ENCODE peak calls at places on chromosome 14, in nine cellular contexts. J, K, L, B, H, E, Y, F and D are unnamed samples.

GRCh38 chr14:22926316-22926715 is 2.9 kb downstream of the PRMT5 start:
- DNase-seq in J (no peak), K (no peak), L (no peak), B (no peak), H (no peak), E (peak; percentile 91), Y (no peak), F (no peak), D (no peak)

GRCh38 chr14:67722293-67722692 is 20.6 kb downstream of the RDH12 start:
- DNase-seq in J (no peak), K (no peak), L (no peak), B (peak; percentile 21), H (peak; percentile 83), E (no peak), Y (peak; percentile 76), F (no peak), D (no peak)

GRCh38 chr14:39374846-39375245 is 57.4 kb downstream of the FBXO33 start:
- DNase-seq in J (no peak), K (no peak), L (no peak), B (no peak), H (no peak), E (peak; percentile 28), Y (no peak), F (no peak), D (peak; percentile 66)

GRCh38 chr14:35988972-35989690 is 163.0 kb downstream of the BRMS1L start:
- DNase-seq in J (no peak), K (no peak), L (no peak), B (no peak), H (no peak), E (peak; percentile 65), Y (no peak), F (no peak), D (no peak)

GRCh38 chr14:22646570-22647254 is 2.6 kb upstream of the OR6J1 start:
- DNase-seq in J (no peak), K (no peak), L (no peak), B (no peak), H (no peak), E (peak; percentile 91), Y (no peak), F (no peak), D (peak; percentile 78)

GRCh38 chr14:89393346-89393745 is 23.7 kb downstream of the FOXN3 start:
- DNase-seq in J (no peak), K (no peak), L (no peak), B (no peak), H (no peak), E (no peak), Y (no peak), F (no peak), D (no peak)

GRCh38 chr14:102761206-102761605 is 16.0 kb upstream of the TRAF3 start:
- DNase-seq in J (no peak), K (no peak), L (no peak), B (no peak), H (no peak), E (no peak), Y (no peak), F (no peak), D (no peak)

GRCh38 chr14:38404616-38405015 is 148.7 kb upstream of the CLEC14A start:
- DNase-seq in J (no peak), K (no peak), L (no peak), B (no peak), H (no peak), E (peak; percentile 16), Y (no peak), F (no peak), D (no peak)

GRCh38 chr14:52693004-52693403 is 2.4 kb downstream of the ERO1A start:
- DNase-seq in J (no peak), K (no peak), L (no peak), B (no peak), H (no peak), E (no peak), Y (no peak), F (no peak), D (no peak)

GRCh38 chr14:52693532-52693931 is 1.8 kb downstream of the ERO1A start:
- DNase-seq in J (no peak), K (no peak), L (no peak), B (no peak), H (no peak), E (no peak), Y (no peak), F (no peak), D (no peak)

GRCh38 chr14:52692248-52692962 is 3.0 kb downstream of the ERO1A start:
- DNase-seq in J (no peak), K (peak; percentile 31), L (no peak), B (no peak), H (no peak), E (no peak), Y (peak; percentile 51), F (peak; percentile 19), D (no peak)

GRCh38 chr14:52694761-52695480 is 437 bp downstream of the ERO1A start:
- DNase-seq in J (peak; percentile 58), K (no peak), L (no peak), B (peak; percentile 42), H (peak; percentile 74), E (peak; percentile 72), Y (no peak), F (peak; percentile 10), D (no peak)

GRCh38 chr14:52690983-52691760 is 4.2 kb downstream of the ERO1A start:
- DNase-seq in J (no peak), K (no peak), L (no peak), B (no peak), H (no peak), E (peak; percentile 80), Y (no peak), F (no peak), D (no peak)
- H3K4me3 ChIP-seq in J (no peak overlapping the region), K (no peak overlapping the region), L (no peak overlapping the region), B (no peak overlapping the region), H (no peak overlapping the region), E (peak overlapping the region; percentile 79), Y (no peak overlapping the region), F (no peak overlapping the region), D (no peak overlapping the region)

DNA sequence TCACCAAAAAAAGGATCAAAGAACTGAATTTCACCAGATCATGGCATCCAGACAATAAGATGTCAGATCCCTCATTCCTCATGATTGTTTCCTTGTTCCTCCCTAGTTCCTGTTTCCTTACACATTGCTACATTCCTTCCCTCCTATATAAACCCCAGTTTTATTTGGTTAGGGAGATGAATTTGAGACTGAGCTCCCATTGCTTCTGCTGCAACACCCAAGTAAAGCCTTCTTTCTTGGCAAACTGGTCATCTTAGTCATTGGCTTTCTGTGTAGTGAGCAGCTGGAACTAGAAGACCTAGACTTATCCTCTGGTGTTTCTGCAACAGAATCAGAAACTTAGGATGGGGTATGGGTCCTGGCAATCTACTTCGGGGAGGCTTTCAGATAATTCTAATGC is 217.9 kb downstream of the NOVA1 start:
- DNase-seq in J (no peak), K (no peak), L (no peak), B (no peak), H (no peak), E (no peak), Y (no peak), F (no peak), D (no peak)
- H3K4me3 ChIP-seq in J (no peak overlapping the region), K (no peak overlapping the region), L (no peak overlapping the region), B (no peak overlapping the region), H (no peak overlapping the region), E (no peak overlapping the region), Y (no peak overlapping the region), F (no peak overlapping the region), D (no peak overlapping the region)

DNA sequence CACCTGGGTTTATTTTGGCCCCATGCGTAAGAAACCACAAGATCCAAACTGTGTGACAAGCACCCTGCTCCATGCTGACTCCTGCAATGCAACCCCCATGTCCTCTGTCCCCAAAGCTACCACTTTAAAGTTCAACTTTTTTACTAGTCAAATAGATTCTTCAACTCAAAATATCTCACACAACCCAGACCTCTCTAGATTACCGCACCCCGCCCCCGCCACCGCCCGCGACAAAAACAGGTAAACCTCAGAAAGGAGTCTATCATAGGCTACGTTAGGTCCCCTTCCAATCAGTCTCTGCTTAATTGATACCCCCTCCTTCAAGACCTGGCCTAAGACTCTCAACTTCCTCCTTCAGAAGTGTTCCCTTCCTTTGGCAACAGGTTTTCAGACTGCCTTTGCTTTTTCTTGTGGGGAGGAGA is 2.2 kb downstream of the ZFP36L1 start:
- DNase-seq in J (no peak), K (no peak), L (no peak), B (no peak), H (no peak), E (peak; percentile 49), Y (peak; percentile 18), F (no peak), D (no peak)
- H3K4me3 ChIP-seq in J (peak overlapping the region; percentile 86), K (peak overlapping the region; percentile 95), L (peak overlapping the region; percentile 92), B (peak overlapping the region; percentile 80), H (peak overlapping the region; percentile 70), E (peak overlapping the region; percentile 90), Y (peak overlapping the region; percentile 71), F (peak overlapping the region; percentile 99), D (peak overlapping the region; percentile 93)

GRCh38 chr14:105067140-105067968 is 2.1 kb upstream of the GPR132 start:
- DNase-seq in J (no peak), K (no peak), L (no peak), B (no peak), H (peak; percentile 61), E (peak; percentile 30), Y (no peak), F (no peak), D (no peak)

GRCh38 chr14:105064001-105064400 is 1.2 kb downstream of the GPR132 start:
- DNase-seq in J (no peak), K (no peak), L (no peak), B (no peak), H (no peak), E (no peak), Y (no peak), F (no peak), D (no peak)

GRCh38 chr14:105066285-105067071 is 1.2 kb upstream of the GPR132 start:
- DNase-seq in J (peak; percentile 45), K (no peak), L (no peak), B (no peak), H (peak; percentile 53), E (no peak), Y (no peak), F (no peak), D (no peak)

GRCh38 chr14:105064721-105065143 is 498 bp downstream of the GPR132 start:
- DNase-seq in J (no peak), K (no peak), L (no peak), B (no peak), H (no peak), E (peak; percentile 13), Y (peak; percentile 16), F (no peak), D (no peak)

DNA sequence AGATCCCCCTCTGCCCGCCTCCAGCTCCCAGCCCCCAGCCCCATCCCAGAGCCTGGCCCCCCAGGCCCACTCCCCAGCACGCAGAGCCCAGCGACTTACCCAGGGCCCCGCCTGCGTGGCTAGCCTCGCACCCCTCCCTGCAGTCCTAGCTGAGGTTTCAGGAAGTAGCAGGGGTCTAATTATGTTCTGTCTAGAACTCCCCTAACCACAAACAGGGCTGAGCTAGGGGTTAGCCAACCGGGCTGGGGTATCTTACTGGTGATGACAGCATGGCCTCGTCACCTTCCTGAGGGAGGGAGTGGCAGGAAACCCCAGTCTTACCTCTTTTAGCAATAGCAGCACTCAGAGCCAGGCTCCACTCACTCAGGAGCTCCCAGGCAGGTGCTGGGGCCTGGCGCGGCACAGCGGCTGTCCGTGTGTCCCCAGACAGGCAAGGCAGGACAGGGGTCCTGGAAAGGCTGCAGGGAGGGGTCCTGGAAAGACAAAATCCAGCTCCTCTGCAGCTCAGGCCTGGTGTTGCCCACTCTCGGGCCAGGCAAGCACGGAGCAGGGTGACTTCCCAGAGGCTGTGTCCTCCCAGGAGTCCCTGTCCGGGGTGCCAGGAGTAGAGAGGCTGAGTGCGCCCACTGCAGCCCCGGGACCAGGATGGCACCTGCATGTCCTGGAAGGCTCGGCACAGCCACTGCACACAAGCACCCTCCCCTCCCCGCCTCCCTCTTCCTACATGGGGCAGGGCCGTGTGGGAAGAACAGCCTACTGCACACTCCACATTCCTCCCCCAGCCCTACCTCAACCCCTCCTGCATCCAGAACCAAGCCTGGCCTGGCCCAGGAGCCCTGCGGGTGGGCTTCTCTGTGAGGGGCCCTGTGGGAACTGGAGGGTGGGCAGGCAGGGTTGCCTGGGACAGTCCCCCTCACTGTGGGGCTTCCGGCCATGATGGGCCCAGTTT is at the start of gene GPR132:
- DNase-seq in J (peak; percentile 76), K (no peak), L (peak; percentile 61), B (no peak), H (peak; percentile 77), E (peak; percentile 58), Y (peak; percentile 64), F (no peak), D (no peak)
- H3K4me3 ChIP-seq in J (peak within 1 kb of the TSS; percentile 46), K (no peak within 1 kb of the TSS), L (peak within 1 kb of the TSS; percentile 21), B (no peak within 1 kb of the TSS), H (peak within 1 kb of the TSS; percentile 12), E (no peak within 1 kb of the TSS), Y (peak within 1 kb of the TSS; percentile 38), F (no peak within 1 kb of the TSS), D (no peak within 1 kb of the TSS)